ENCODE peak calls at places on chromosomes 1 and 21, in six cellular contexts. One of them, this sample, is unnamed.

GRCh38 chr1:177163844-177164379 is 600 bp downstream of the ASTN1 start:
- DNase-seq in HFF-Myc: no peak
- DNase-seq in HepG2: no peak
- DNase-seq in activated T-helper 1 cell treated with anti-CD3 and anti-CD28 coated beads, Interleukin-2, amount 50 U/mL, for 16 hours: no peak
- DNase-seq in activated naive CD4-positive, alpha-beta T cell: no peak
- DNase-seq in RPMI7951: no peak
- DNase-seq in this sample: no peak

GRCh38 chr1:159945483-159946241 is at the start of gene IGSF9:
- DNase-seq in HFF-Myc: peak
- DNase-seq in HepG2: peak
- DNase-seq in activated T-helper 1 cell treated with anti-CD3 and anti-CD28 coated beads, Interleukin-2, amount 50 U/mL, for 16 hours: peak
- DNase-seq in activated naive CD4-positive, alpha-beta T cell: peak
- DNase-seq in RPMI7951: peak
- DNase-seq in this sample: peak

GRCh38 chr1:39269791-39270342 is 65.4 kb downstream of the MACF1 start:
- DNase-seq in HFF-Myc: no peak
- DNase-seq in HepG2: peak
- DNase-seq in activated T-helper 1 cell treated with anti-CD3 and anti-CD28 coated beads, Interleukin-2, amount 50 U/mL, for 16 hours: no peak
- DNase-seq in activated naive CD4-positive, alpha-beta T cell: no peak
- DNase-seq in RPMI7951: no peak
- DNase-seq in this sample: no peak

GRCh38 chr1:116288201-116288598 is 84.8 kb upstream of the ATP1A1 start:
- DNase-seq in HFF-Myc: no peak
- DNase-seq in HepG2: no peak
- DNase-seq in activated T-helper 1 cell treated with anti-CD3 and anti-CD28 coated beads, Interleukin-2, amount 50 U/mL, for 16 hours: no peak
- DNase-seq in activated naive CD4-positive, alpha-beta T cell: no peak
- DNase-seq in RPMI7951: no peak
- DNase-seq in this sample: no peak

GRCh38 chr21:23131177-23131576 is 2133.0 kb downstream of the NCAM2 start:
- DNase-seq in HFF-Myc: no peak
- DNase-seq in HepG2: no peak
- DNase-seq in activated T-helper 1 cell treated with anti-CD3 and anti-CD28 coated beads, Interleukin-2, amount 50 U/mL, for 16 hours: no peak
- DNase-seq in activated naive CD4-positive, alpha-beta T cell: no peak
- DNase-seq in RPMI7951: no peak
- DNase-seq in this sample: no peak

GRCh38 chr1:40903106-40903505 is 40.9 kb upstream of the CITED4 start:
- DNase-seq in HFF-Myc: no peak
- DNase-seq in HepG2: no peak
- DNase-seq in activated T-helper 1 cell treated with anti-CD3 and anti-CD28 coated beads, Interleukin-2, amount 50 U/mL, for 16 hours: no peak
- DNase-seq in activated naive CD4-positive, alpha-beta T cell: no peak
- DNase-seq in RPMI7951: no peak
- DNase-seq in this sample: no peak

GRCh38 chr1:64539808-64540207 is 69.9 kb downstream of the CACHD1 start:
- DNase-seq in HFF-Myc: no peak
- DNase-seq in HepG2: no peak
- DNase-seq in activated T-helper 1 cell treated with anti-CD3 and anti-CD28 coated beads, Interleukin-2, amount 50 U/mL, for 16 hours: no peak
- DNase-seq in activated naive CD4-positive, alpha-beta T cell: no peak
- DNase-seq in RPMI7951: peak
- DNase-seq in this sample: no peak

GRCh38 chr1:67058761-67059160 is 4.8 kb upstream of the SLC35D1 start:
- DNase-seq in HFF-Myc: no peak
- DNase-seq in HepG2: no peak
- DNase-seq in activated T-helper 1 cell treated with anti-CD3 and anti-CD28 coated beads, Interleukin-2, amount 50 U/mL, for 16 hours: no peak
- DNase-seq in activated naive CD4-positive, alpha-beta T cell: no peak
- DNase-seq in RPMI7951: peak
- DNase-seq in this sample: no peak

GRCh38 chr1:159962176-159962575 is 8.1 kb upstream of the SLAMF9 start:
- DNase-seq in HFF-Myc: no peak
- DNase-seq in HepG2: no peak
- DNase-seq in activated T-helper 1 cell treated with anti-CD3 and anti-CD28 coated beads, Interleukin-2, amount 50 U/mL, for 16 hours: no peak
- DNase-seq in activated naive CD4-positive, alpha-beta T cell: no peak
- DNase-seq in RPMI7951: no peak
- DNase-seq in this sample: no peak

GRCh38 chr1:29505537-29506220 is 269.4 kb downstream of the PTPRU start:
- DNase-seq in HFF-Myc: no peak
- DNase-seq in HepG2: no peak
- DNase-seq in activated T-helper 1 cell treated with anti-CD3 and anti-CD28 coated beads, Interleukin-2, amount 50 U/mL, for 16 hours: no peak
- DNase-seq in activated naive CD4-positive, alpha-beta T cell: no peak
- DNase-seq in RPMI7951: no peak
- DNase-seq in this sample: no peak

GRCh38 chr1:61980561-61980960 is 214.1 kb upstream of the L1TD1 start:
- DNase-seq in HFF-Myc: no peak
- DNase-seq in HepG2: no peak
- DNase-seq in activated T-helper 1 cell treated with anti-CD3 and anti-CD28 coated beads, Interleukin-2, amount 50 U/mL, for 16 hours: no peak
- DNase-seq in activated naive CD4-positive, alpha-beta T cell: no peak
- DNase-seq in RPMI7951: peak
- DNase-seq in this sample: no peak

GRCh38 chr1:29157269-29157601 is 24.5 kb downstream of the SRSF4 start:
- DNase-seq in HFF-Myc: no peak
- DNase-seq in HepG2: no peak
- DNase-seq in activated T-helper 1 cell treated with anti-CD3 and anti-CD28 coated beads, Interleukin-2, amount 50 U/mL, for 16 hours: no peak
- DNase-seq in activated naive CD4-positive, alpha-beta T cell: no peak
- DNase-seq in RPMI7951: no peak
- DNase-seq in this sample: no peak

GRCh38 chr1:234495231-234495990 is 16.4 kb upstream of the TARBP1 start:
- DNase-seq in HFF-Myc: no peak
- DNase-seq in HepG2: no peak
- DNase-seq in activated T-helper 1 cell treated with anti-CD3 and anti-CD28 coated beads, Interleukin-2, amount 50 U/mL, for 16 hours: no peak
- DNase-seq in activated naive CD4-positive, alpha-beta T cell: no peak
- DNase-seq in RPMI7951: peak
- DNase-seq in this sample: peak

GRCh38 chr1:214638997-214639396 is 36.0 kb downstream of the CENPF start:
- DNase-seq in HFF-Myc: no peak
- DNase-seq in HepG2: no peak
- DNase-seq in activated T-helper 1 cell treated with anti-CD3 and anti-CD28 coated beads, Interleukin-2, amount 50 U/mL, for 16 hours: no peak
- DNase-seq in activated naive CD4-positive, alpha-beta T cell: no peak
- DNase-seq in RPMI7951: no peak
- DNase-seq in this sample: no peak

GRCh38 chr1:109239580-109240068 is 9.7 kb upstream of the CELSR2 start:
- DNase-seq in HFF-Myc: no peak
- DNase-seq in HepG2: peak
- DNase-seq in activated T-helper 1 cell treated with anti-CD3 and anti-CD28 coated beads, Interleukin-2, amount 50 U/mL, for 16 hours: no peak
- DNase-seq in activated naive CD4-positive, alpha-beta T cell: no peak
- DNase-seq in RPMI7951: peak
- DNase-seq in this sample: peak

GRCh38 chr1:46244656-46245371 is 2.7 kb upstream of the RAD54L start:
- DNase-seq in HFF-Myc: no peak
- DNase-seq in HepG2: no peak
- DNase-seq in activated T-helper 1 cell treated with anti-CD3 and anti-CD28 coated beads, Interleukin-2, amount 50 U/mL, for 16 hours: no peak
- DNase-seq in activated naive CD4-positive, alpha-beta T cell: no peak
- DNase-seq in RPMI7951: peak
- DNase-seq in this sample: no peak

GRCh38 chr1:23743287-23744052 is at the start of gene ELOA:
- DNase-seq in HFF-Myc: no peak
- DNase-seq in HepG2: peak
- DNase-seq in activated T-helper 1 cell treated with anti-CD3 and anti-CD28 coated beads, Interleukin-2, amount 50 U/mL, for 16 hours: peak
- DNase-seq in activated naive CD4-positive, alpha-beta T cell: peak
- DNase-seq in RPMI7951: peak
- DNase-seq in this sample: no peak

GRCh38 chr1:31765041-31765467 is 914 bp upstream of the ADGRB2 start:
- DNase-seq in HFF-Myc: no peak
- DNase-seq in HepG2: no peak
- DNase-seq in activated T-helper 1 cell treated with anti-CD3 and anti-CD28 coated beads, Interleukin-2, amount 50 U/mL, for 16 hours: no peak
- DNase-seq in activated naive CD4-positive, alpha-beta T cell: no peak
- DNase-seq in RPMI7951: peak
- DNase-seq in this sample: no peak

GRCh38 chr1:172451002-172451443 is 7.2 kb upstream of the PIGC start:
- DNase-seq in HFF-Myc: no peak
- DNase-seq in HepG2: peak
- DNase-seq in activated T-helper 1 cell treated with anti-CD3 and anti-CD28 coated beads, Interleukin-2, amount 50 U/mL, for 16 hours: no peak
- DNase-seq in activated naive CD4-positive, alpha-beta T cell: no peak
- DNase-seq in RPMI7951: peak
- DNase-seq in this sample: no peak

GRCh38 chr1:47643506-47644215 is 205.8 kb downstream of the FOXD2 start:
- DNase-seq in HFF-Myc: no peak
- DNase-seq in HepG2: no peak
- DNase-seq in activated T-helper 1 cell treated with anti-CD3 and anti-CD28 coated beads, Interleukin-2, amount 50 U/mL, for 16 hours: no peak
- DNase-seq in activated naive CD4-positive, alpha-beta T cell: no peak
- DNase-seq in RPMI7951: no peak
- DNase-seq in this sample: no peak

This sample was measured in epithelial cell of prostate.